ENCODE peak calls at places on chromosomes 7 and 10, in five cellular contexts. N, T, G, F and V are unnamed samples.
A peak's percentile ranks its signal among the peaks of the same experiment; 100 is the strongest.

GRCh38 chr7:41979834-41980307 is 257.1 kb downstream of the GLI3 start:
- DNase-seq in F (peak; percentile 28), G (no peak), T (no peak), N (no peak), V (no peak)

GRCh38 chr10:21527634-21528451 is 2.4 kb upstream of the SKIDA1 start:
- DNase-seq in G (no peak), F (no peak), T (no peak), N (no peak), V (no peak)

GRCh38 chr7:72335561-72336381 is 76.4 kb downstream of the CALN1 start:
- DNase-seq in T (no peak), N (no peak), G (no peak), F (peak; percentile 54), V (no peak)

GRCh38 chr7:116167177-116167576 is 43.2 kb upstream of the TES start:
- DNase-seq in N (no peak), G (no peak), T (no peak), F (no peak), V (no peak)

GRCh38 chr7:107694395-107694794 is 33.8 kb downstream of the SLC26A4 start:
- DNase-seq in T (no peak), N (no peak), F (no peak), G (no peak), V (no peak)

GRCh38 chr7:6136475-6136874 is 105.3 kb downstream of the ANKRD61 start:
- DNase-seq in F (no peak), G (no peak), T (no peak), N (no peak), V (no peak)

GRCh38 chr10:29732918-29733317 is 98.1 kb upstream of the SVIL start:
- DNase-seq in T (no peak), N (no peak), F (no peak), G (no peak), V (no peak)

GRCh38 chr10:73244866-73245477 is 2.1 kb downstream of the DNAJC9 start:
- DNase-seq in T (no peak), F (no peak), G (no peak), N (no peak), V (no peak)

GRCh38 chr7:152106990-152107389 is 81.5 kb downstream of the GALNT11 start:
- DNase-seq in G (no peak), F (no peak), T (no peak), N (no peak), V (no peak)

GRCh38 chr7:130292682-130293257 is at the start of gene CPA4:
- DNase-seq in T (no peak), F (no peak), N (no peak), G (no peak), V (no peak)

GRCh38 chr10:36671607-36672006 is 453.8 kb upstream of the ANKRD30A start:
- DNase-seq in G (no peak), F (no peak), N (no peak), T (no peak), V (no peak)